ENCODE peak calls at places on chromosomes 5 and 9, in five cellular contexts. Z is Peyer's patch, R is fibroblast of mammary gland, F is GM13977, W is glutamatergic neuron. B is an unnamed sample.

GRCh38 chr9:131020862-131021261 is 11.9 kb downstream of the LAMC3 start:
- DNase-seq in Z (no peak), R (no peak), F (no peak), W (no peak), B (peak; percentile 84)

GRCh38 chr9:131476777-131477345 is 25.9 kb upstream of the POMT1 start:
- DNase-seq in Z (no peak), R (no peak), F (no peak), W (no peak), B (no peak)

GRCh38 chr5:2222246-2222645 is 339.5 kb upstream of the IRX4 start:
- DNase-seq in Z (no peak), R (no peak), F (no peak), W (no peak), B (no peak)

GRCh38 chr9:121509175-121509574 is 9.5 kb upstream of the GGTA1 start:
- DNase-seq in Z (no peak), R (no peak), F (no peak), W (no peak), B (no peak)

GRCh38 chr9:118686940-118687339 is 682.3 kb downstream of the BRINP1 start:
- DNase-seq in Z (no peak), R (no peak), F (no peak), W (no peak), B (no peak)

GRCh38 chr5:27821681-27822080 is 783.3 kb upstream of the CDH9 start:
- DNase-seq in Z (no peak), R (no peak), F (no peak), W (no peak), B (no peak)

GRCh38 chr9:136683173-136683745 is 4.0 kb downstream of the AGPAT2 start:
- DNase-seq in Z (no peak), R (no peak), F (no peak), W (no peak), B (no peak)

GRCh38 chr5:56638061-56638621 is 177.2 kb upstream of the MAP3K1 start:
- DNase-seq in Z (no peak), R (no peak), F (no peak), W (no peak), B (no peak)

GRCh38 chr5:33556330-33557328 is 115.9 kb downstream of the TARS1 start:
- DNase-seq in Z (no peak), R (peak; percentile 14), F (no peak), W (no peak), B (peak; percentile 27)

GRCh38 chr5:92678576-92679105 is 902.4 kb downstream of the NR2F1-AS1 start:
- DNase-seq in Z (no peak), R (peak; percentile 17), F (no peak), W (no peak), B (peak; percentile 4)

GRCh38 chr9:27460225-27461023 is 63.7 kb upstream of the IFNK start:
- DNase-seq in Z (peak; percentile 60), R (peak; percentile 54), F (peak; percentile 22), W (no peak), B (peak; percentile 12)

GRCh38 chr5:66324357-66324756 is 180.3 kb downstream of the SREK1 start:
- DNase-seq in Z (no peak), R (no peak), F (no peak), W (no peak), B (no peak)

GRCh38 chr9:127106493-127106855 is 16.0 kb downstream of the ANGPTL2 start:
- DNase-seq in Z (no peak), R (no peak), F (no peak), W (no peak), B (no peak)

GRCh38 chr9:28518439-28518838 is 945.2 kb upstream of the C9orf72 start:
- DNase-seq in Z (no peak), R (no peak), F (no peak), W (no peak), B (peak; percentile 11)

GRCh38 chr9:25255216-25255615 is 423.0 kb downstream of the TUSC1 start:
- DNase-seq in Z (no peak), R (no peak), F (no peak), W (no peak), B (no peak)

GRCh38 chr5:38961691-38962090 is 112.5 kb downstream of the RICTOR start:
- DNase-seq in Z (no peak), R (no peak), F (no peak), W (no peak), B (peak; percentile 67)

GRCh38 chr9:133707761-133708122 is 30.4 kb downstream of the SARDH start:
- DNase-seq in Z (no peak), R (no peak), F (no peak), W (peak; percentile 8), B (no peak)

GRCh38 chr9:19162026-19162366 is 34.7 kb upstream of the PLIN2 start:
- DNase-seq in Z (no peak), R (no peak), F (no peak), W (no peak), B (no peak)

GRCh38 chr5:133790898-133791297 is 177.5 kb downstream of the C5orf15 start:
- DNase-seq in Z (no peak), R (no peak), F (no peak), W (no peak), B (no peak)

GRCh38 chr5:65808818-65809217 is 86.8 kb downstream of the NLN start:
- DNase-seq in Z (no peak), R (peak; percentile 54), F (no peak), W (no peak), B (peak; percentile 53)

GRCh38 chr9:2800385-2801179 is 43.3 kb downstream of the PUM3 start:
- DNase-seq in Z (no peak), R (peak; percentile 17), F (no peak), W (no peak), B (peak; percentile 47)

GRCh38 chr9:95788011-95788410 is 87.5 kb upstream of the ERCC6L2 start:
- DNase-seq in Z (no peak), R (no peak), F (no peak), W (no peak), B (no peak)

GRCh38 chr5:131005963-131006684 is 158.9 kb downstream of the HINT1 start:
- DNase-seq in Z (no peak), R (peak; percentile 21), F (no peak), W (no peak), B (peak; percentile 3)
- TF ChIP-seq CTCF in Z (no peak), R (peak; percentile 37), F (peak; percentile 5), W (no peak), B (peak; percentile 4)

GRCh38 chr9:107246259-107247254 is 36.5 kb upstream of the RAD23B start:
- DNase-seq in Z (no peak), R (peak; percentile 32), F (no peak), W (no peak), B (peak; percentile 18)
- TF ChIP-seq CTCF in Z (no peak), R (peak; percentile 11), F (no peak), W (no peak), B (no peak)

GRCh38 chr5:36060516-36060885 is 6.2 kb downstream of the UGT3A2 start:
- DNase-seq in Z (no peak), R (peak; percentile 16), F (no peak), W (no peak), B (peak; percentile 33)
- TF ChIP-seq CTCF in Z (no peak), R (no peak), F (no peak), W (no peak), B (peak; percentile 41)

GRCh38 chr9:35407846-35408245 is 82.1 kb upstream of the RUSC2 start:
- DNase-seq in Z (no peak), R (no peak), F (no peak), W (no peak), B (no peak)

GRCh38 chr9:35401011-35401410 is 88.9 kb upstream of the RUSC2 start:
- DNase-seq in Z (no peak), R (no peak), F (no peak), W (no peak), B (no peak)

GRCh38 chr9:35406183-35406959 is 83.5 kb upstream of the RUSC2 start:
- DNase-seq in Z (peak; percentile 20), R (no peak), F (no peak), W (peak; percentile 57), B (peak; percentile 5)
- TF ChIP-seq CTCF in Z (no peak), R (no peak), F (no peak), W (no peak), B (no peak)

GRCh38 chr9:36091028-36091953 is 45.2 kb upstream of the GLIPR2 start:
- DNase-seq in Z (no peak), R (peak; percentile 44), F (no peak), W (no peak), B (peak; percentile 37)
- TF ChIP-seq CTCF in Z (no peak), R (peak; percentile 3), F (no peak), W (no peak), B (no peak)